ENCODE peak calls at places on chromosomes 1 and 21, in four cellular contexts. One of them, this sample, is unnamed.

GRCh38 chr21:46203203-46203600 is 18.9 kb upstream of the SPATC1L start:
- DNase-seq in GM12878: no peak
- DNase-seq in IMR-90: no peak
- DNase-seq in K562: no peak
- DNase-seq in this sample: no peak

GRCh38 chr1:77398115-77398514 is 116.3 kb downstream of the AK5 start:
- DNase-seq in K562: no peak
- DNase-seq in GM12878: no peak
- DNase-seq in IMR-90: no peak
- DNase-seq in this sample: no peak

GRCh38 chr1:210123924-210124589 is 108.5 kb upstream of the SERTAD4 start:
- DNase-seq in K562: no peak
- DNase-seq in GM12878: no peak
- DNase-seq in IMR-90: peak; percentile 48
- DNase-seq in this sample: peak; percentile 43

GRCh38 chr21:35102488-35103407 is 53.6 kb upstream of the RUNX1 start:
- DNase-seq in GM12878: no peak
- DNase-seq in IMR-90: peak; percentile 33
- DNase-seq in K562: peak; percentile 76
- DNase-seq in this sample: no peak

GRCh38 chr1:44531785-44532566 is 126.9 kb downstream of the RNF220 start:
- DNase-seq in IMR-90: peak; percentile 54
- DNase-seq in GM12878: peak; percentile 16
- DNase-seq in K562: peak; percentile 88
- DNase-seq in this sample: peak; percentile 20

GRCh38 chr21:15409031-15409430 is 320.8 kb upstream of the USP25 start:
- DNase-seq in IMR-90: no peak
- DNase-seq in GM12878: no peak
- DNase-seq in K562: no peak
- DNase-seq in this sample: no peak

GRCh38 chr1:182181167-182181572 is 119.7 kb upstream of the ZNF648 start:
- DNase-seq in IMR-90: no peak
- DNase-seq in GM12878: no peak
- DNase-seq in K562: no peak
- DNase-seq in this sample: no peak

GRCh38 chr1:178115260-178115659 is 21.4 kb downstream of the RASAL2 start:
- DNase-seq in IMR-90: no peak
- DNase-seq in GM12878: no peak
- DNase-seq in K562: no peak
- DNase-seq in this sample: no peak

GRCh38 chr1:221911714-221912113 is 169.8 kb upstream of the DUSP10 start:
- DNase-seq in GM12878: peak; percentile 11
- DNase-seq in K562: no peak
- DNase-seq in IMR-90: no peak
- DNase-seq in this sample: no peak

GRCh38 chr1:16091296-16091695 is 17.8 kb upstream of the FAM131C start:
- DNase-seq in IMR-90: no peak
- DNase-seq in GM12878: no peak
- DNase-seq in K562: no peak
- DNase-seq in this sample: no peak

GRCh38 chr1:50278961-50279360 is 144.3 kb downstream of the DMRTA2 start:
- DNase-seq in GM12878: no peak
- DNase-seq in IMR-90: no peak
- DNase-seq in K562: no peak
- DNase-seq in this sample: no peak

GRCh38 chr21:14119038-14119437 is 91.7 kb downstream of the LIPI start:
- DNase-seq in K562: peak; percentile 19
- DNase-seq in IMR-90: peak; percentile 1
- DNase-seq in GM12878: no peak
- DNase-seq in this sample: no peak

GRCh38 chr1:48061162-48062136 is 64.3 kb upstream of the TRABD2B start:
- DNase-seq in IMR-90: peak; percentile 35
- DNase-seq in K562: peak; percentile 60
- DNase-seq in GM12878: no peak
- DNase-seq in this sample: peak; percentile 61

GRCh38 chr1:234603221-234604204 is 6.5 kb downstream of the IRF2BP2 start:
- DNase-seq in GM12878: no peak
- DNase-seq in K562: peak; percentile 49
- DNase-seq in IMR-90: peak; percentile 77
- DNase-seq in this sample: peak; percentile 66

DNA sequence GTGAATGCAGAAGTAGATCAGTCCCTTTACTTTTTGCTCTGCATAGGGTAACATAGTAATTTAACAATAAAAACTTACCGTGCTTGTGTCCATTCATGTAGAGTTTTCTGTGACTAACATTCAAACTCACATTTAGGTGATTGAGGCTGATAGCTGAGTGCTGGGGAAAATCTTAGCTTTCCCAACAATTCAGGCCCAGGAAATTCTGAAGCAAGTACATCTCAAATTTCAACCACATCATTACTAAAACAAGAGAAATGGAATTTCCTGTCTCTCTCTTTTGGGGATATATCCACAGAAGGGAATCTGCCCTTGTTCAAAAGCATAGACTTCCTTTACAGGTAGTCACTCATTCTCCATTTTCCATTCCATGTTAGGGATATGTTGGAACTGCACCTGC is 33.1 kb upstream of the C1orf146 start:
- DNase-seq in IMR-90: peak; percentile 89
- DNase-seq in K562: no peak
- DNase-seq in GM12878: no peak
- DNase-seq in this sample: no peak
- TF ChIP-seq FOS in IMR-90: no peak
- TF ChIP-seq FOS in K562: no peak
- TF ChIP-seq FOS in GM12878: no peak
- TF ChIP-seq FOS in this sample: no peak

GRCh38 chr1:164588388-164589341 is 29.7 kb downstream of the PBX1 start:
- DNase-seq in K562: no peak
- DNase-seq in IMR-90: peak; percentile 77
- DNase-seq in GM12878: no peak
- DNase-seq in this sample: peak; percentile 77

GRCh38 chr1:164589408-164589807 is 30.4 kb downstream of the PBX1 start:
- DNase-seq in GM12878: no peak
- DNase-seq in K562: no peak
- DNase-seq in IMR-90: no peak
- DNase-seq in this sample: no peak

GRCh38 chr1:164589961-164590507 is 31.1 kb downstream of the PBX1 start:
- DNase-seq in K562: no peak
- DNase-seq in IMR-90: no peak
- DNase-seq in GM12878: no peak
- DNase-seq in this sample: no peak

GRCh38 chr1:164586619-164587018 is 27.6 kb downstream of the PBX1 start:
- DNase-seq in IMR-90: no peak
- DNase-seq in K562: no peak
- DNase-seq in GM12878: no peak
- DNase-seq in this sample: no peak

GRCh38 chr1:164587617-164588367 is 28.8 kb downstream of the PBX1 start:
- DNase-seq in K562: no peak
- DNase-seq in IMR-90: no peak
- DNase-seq in GM12878: no peak
- DNase-seq in this sample: peak; percentile 18
- H3K4me2 ChIP-seq in K562: no peak overlapping the region
- H3K4me2 ChIP-seq in IMR-90: peak overlapping the region; percentile 36
- H3K4me2 ChIP-seq in GM12878: no peak overlapping the region
- H3K4me2 ChIP-seq in this sample: no peak overlapping the region

GRCh38 chr21:32474179-32475059 is 61.9 kb downstream of the EVA1C start:
- DNase-seq in K562: no peak
- DNase-seq in IMR-90: no peak
- DNase-seq in GM12878: no peak
- DNase-seq in this sample: peak; percentile 44
- H3K27ac ChIP-seq in K562: no peak overlapping the region
- H3K27ac ChIP-seq in IMR-90: no peak overlapping the region
- H3K27ac ChIP-seq in GM12878: no peak overlapping the region
- H3K27ac ChIP-seq in this sample: peak overlapping the region; percentile 66

GRCh38 chr1:170670751-170671628 is 7.1 kb downstream of the PRRX1 start:
- DNase-seq in GM12878: no peak
- DNase-seq in IMR-90: peak; percentile 37
- DNase-seq in K562: peak; percentile 45
- DNase-seq in this sample: peak; percentile 43

GRCh38 chr1:170669036-170669435 is 5.1 kb downstream of the PRRX1 start:
- DNase-seq in GM12878: no peak
- DNase-seq in K562: no peak
- DNase-seq in IMR-90: no peak
- DNase-seq in this sample: no peak

GRCh38 chr1:170669586-170670332 is 5.8 kb downstream of the PRRX1 start:
- DNase-seq in GM12878: no peak
- DNase-seq in K562: no peak
- DNase-seq in IMR-90: no peak
- DNase-seq in this sample: no peak

GRCh38 chr1:170674239-170674638 is 10.3 kb downstream of the PRRX1 start:
- DNase-seq in IMR-90: peak; percentile 62
- DNase-seq in K562: no peak
- DNase-seq in GM12878: no peak
- DNase-seq in this sample: no peak

DNA sequence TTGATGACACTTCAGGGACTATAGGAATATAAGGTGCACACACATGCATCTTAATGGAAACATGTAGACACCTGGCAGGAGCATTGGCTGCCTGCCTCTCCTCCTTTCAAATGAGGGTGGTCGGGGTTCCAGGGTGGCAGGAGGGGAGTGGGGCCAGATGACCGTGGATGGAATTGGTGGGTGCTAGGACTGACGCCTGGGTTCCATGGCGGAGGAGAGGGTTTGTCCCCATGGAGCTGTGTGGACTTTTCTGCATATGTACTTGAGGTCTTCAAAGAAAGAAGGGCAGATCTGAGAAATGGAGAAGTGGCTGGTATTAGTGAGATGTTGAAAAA is 7.7 kb downstream of the PRRX1 start:
- DNase-seq in GM12878: no peak
- DNase-seq in K562: no peak
- DNase-seq in IMR-90: no peak
- DNase-seq in this sample: no peak
- TF ChIP-seq FOS in GM12878: no peak
- TF ChIP-seq FOS in K562: no peak
- TF ChIP-seq FOS in IMR-90: no peak
- TF ChIP-seq FOS in this sample: no peak

GRCh38 chr21:31788581-31788980 is 56.7 kb upstream of the SCAF4 start:
- DNase-seq in GM12878: no peak
- DNase-seq in IMR-90: no peak
- DNase-seq in K562: no peak
- DNase-seq in this sample: no peak
- H3K4me2 ChIP-seq in GM12878: no peak overlapping the region
- H3K4me2 ChIP-seq in IMR-90: no peak overlapping the region
- H3K4me2 ChIP-seq in K562: no peak overlapping the region
- H3K4me2 ChIP-seq in this sample: no peak overlapping the region

This sample was measured in endothelial cell of umbilical vein.